ENCODE peak calls at places on chromosomes 5 and 9, in four cellular contexts. One of them, this sample, is unnamed.

GRCh38 chr5:103589416-103590175 is 27.0 kb upstream of the NUDT12 start:
- DNase-seq in GM06990: no peak
- DNase-seq in left ventricle myocardium inferior: no peak
- DNase-seq in bronchial epithelial cell: no peak
- DNase-seq in this sample: no peak

GRCh38 chr9:94507531-94508258 is 47.2 kb upstream of the PCAT7 start:
- DNase-seq in bronchial epithelial cell: no peak
- DNase-seq in left ventricle myocardium inferior: no peak
- DNase-seq in GM06990: no peak
- DNase-seq in this sample: no peak

GRCh38 chr5:132134384-132134783 is 60.8 kb downstream of the CSF2 start:
- DNase-seq in GM06990: no peak
- DNase-seq in bronchial epithelial cell: peak
- DNase-seq in left ventricle myocardium inferior: no peak
- DNase-seq in this sample: peak

GRCh38 chr5:9474241-9475002 is 71.5 kb downstream of the SEMA5A start:
- DNase-seq in GM06990: no peak
- DNase-seq in left ventricle myocardium inferior: no peak
- DNase-seq in bronchial epithelial cell: no peak
- DNase-seq in this sample: no peak

GRCh38 chr5:83720805-83721431 is at the start of gene HAPLN1:
- DNase-seq in GM06990: no peak
- DNase-seq in bronchial epithelial cell: no peak
- DNase-seq in left ventricle myocardium inferior: no peak
- DNase-seq in this sample: no peak

GRCh38 chr5:15533124-15533893 is 33.3 kb downstream of the FBXL7 start:
- DNase-seq in GM06990: no peak
- DNase-seq in bronchial epithelial cell: peak
- DNase-seq in left ventricle myocardium inferior: no peak
- DNase-seq in this sample: no peak

GRCh38 chr9:90803860-90804593 is 2.4 kb downstream of the SYK start:
- DNase-seq in left ventricle myocardium inferior: no peak
- DNase-seq in bronchial epithelial cell: no peak
- DNase-seq in GM06990: no peak
- DNase-seq in this sample: no peak

GRCh38 chr5:170736966-170737365 is 46.6 kb upstream of the GABRP start:
- DNase-seq in GM06990: no peak
- DNase-seq in left ventricle myocardium inferior: no peak
- DNase-seq in bronchial epithelial cell: no peak
- DNase-seq in this sample: no peak

GRCh38 chr5:32312194-32312681 is 501 bp downstream of the MTMR12 start:
- DNase-seq in bronchial epithelial cell: peak
- DNase-seq in GM06990: peak
- DNase-seq in left ventricle myocardium inferior: peak
- DNase-seq in this sample: peak

GRCh38 chr5:180090098-180090768 is 18.7 kb upstream of the RNF130 start:
- DNase-seq in bronchial epithelial cell: peak
- DNase-seq in GM06990: peak
- DNase-seq in left ventricle myocardium inferior: peak
- DNase-seq in this sample: no peak

GRCh38 chr5:95915999-95916686 is 45.5 kb downstream of the ELL2 start:
- DNase-seq in bronchial epithelial cell: no peak
- DNase-seq in GM06990: no peak
- DNase-seq in left ventricle myocardium inferior: no peak
- DNase-seq in this sample: no peak

GRCh38 chr5:26569929-26570258 is 468.5 kb downstream of the CDH9 start:
- DNase-seq in GM06990: no peak
- DNase-seq in bronchial epithelial cell: no peak
- DNase-seq in left ventricle myocardium inferior: no peak
- DNase-seq in this sample: no peak

GRCh38 chr9:134591573-134591981 is 50.0 kb upstream of the COL5A1 start:
- DNase-seq in bronchial epithelial cell: no peak
- DNase-seq in GM06990: no peak
- DNase-seq in left ventricle myocardium inferior: no peak
- DNase-seq in this sample: no peak

GRCh38 chr5:132815454-132815853 is 2.4 kb downstream of the SOWAHA start:
- DNase-seq in GM06990: no peak
- DNase-seq in left ventricle myocardium inferior: no peak
- DNase-seq in bronchial epithelial cell: no peak
- DNase-seq in this sample: peak

GRCh38 chr5:15500326-15500958 is 462 bp downstream of the FBXL7 start:
- DNase-seq in GM06990: peak
- DNase-seq in bronchial epithelial cell: peak
- DNase-seq in left ventricle myocardium inferior: peak
- DNase-seq in this sample: no peak

GRCh38 chr5:33375900-33376299 is 64.9 kb upstream of the TARS1 start:
- DNase-seq in bronchial epithelial cell: no peak
- DNase-seq in left ventricle myocardium inferior: no peak
- DNase-seq in GM06990: no peak
- DNase-seq in this sample: no peak

GRCh38 chr5:33381243-33381642 is 59.5 kb upstream of the TARS1 start:
- DNase-seq in GM06990: no peak
- DNase-seq in bronchial epithelial cell: peak
- DNase-seq in left ventricle myocardium inferior: no peak
- DNase-seq in this sample: no peak

GRCh38 chr5:33379757-33380156 is 61.0 kb upstream of the TARS1 start:
- DNase-seq in GM06990: no peak
- DNase-seq in bronchial epithelial cell: no peak
- DNase-seq in left ventricle myocardium inferior: no peak
- DNase-seq in this sample: peak
- TF ChIP-seq CTCF in GM06990: peak
- TF ChIP-seq CTCF in bronchial epithelial cell: peak
- TF ChIP-seq CTCF in left ventricle myocardium inferior: peak
- TF ChIP-seq CTCF in this sample: peak

GRCh38 chr5:176577312-176578176 is 28.4 kb downstream of the CDHR2 start:
- DNase-seq in bronchial epithelial cell: no peak
- DNase-seq in GM06990: no peak
- DNase-seq in left ventricle myocardium inferior: no peak
- DNase-seq in this sample: no peak

GRCh38 chr5:176575488-176576422 is 26.6 kb downstream of the CDHR2 start:
- DNase-seq in GM06990: no peak
- DNase-seq in bronchial epithelial cell: no peak
- DNase-seq in left ventricle myocardium inferior: no peak
- DNase-seq in this sample: no peak

GRCh38 chr5:176575066-176575465 is 25.9 kb downstream of the CDHR2 start:
- DNase-seq in bronchial epithelial cell: no peak
- DNase-seq in left ventricle myocardium inferior: no peak
- DNase-seq in GM06990: no peak
- DNase-seq in this sample: no peak

GRCh38 chr5:176573564-176574296 is 24.6 kb downstream of the CDHR2 start:
- DNase-seq in bronchial epithelial cell: no peak
- DNase-seq in left ventricle myocardium inferior: peak
- DNase-seq in GM06990: peak
- DNase-seq in this sample: peak

GRCh38 chr5:176574297-176574591 is 25.1 kb downstream of the CDHR2 start:
- DNase-seq in left ventricle myocardium inferior: no peak
- DNase-seq in GM06990: no peak
- DNase-seq in bronchial epithelial cell: no peak
- DNase-seq in this sample: no peak
- TF ChIP-seq CTCF in left ventricle myocardium inferior: peak
- TF ChIP-seq CTCF in GM06990: no peak
- TF ChIP-seq CTCF in bronchial epithelial cell: no peak
- TF ChIP-seq CTCF in this sample: no peak

GRCh38 chr5:18466731-18467130 is 832.5 kb downstream of the TAF11L14 start:
- DNase-seq in bronchial epithelial cell: peak
- DNase-seq in left ventricle myocardium inferior: no peak
- DNase-seq in GM06990: no peak
- DNase-seq in this sample: no peak

DNA sequence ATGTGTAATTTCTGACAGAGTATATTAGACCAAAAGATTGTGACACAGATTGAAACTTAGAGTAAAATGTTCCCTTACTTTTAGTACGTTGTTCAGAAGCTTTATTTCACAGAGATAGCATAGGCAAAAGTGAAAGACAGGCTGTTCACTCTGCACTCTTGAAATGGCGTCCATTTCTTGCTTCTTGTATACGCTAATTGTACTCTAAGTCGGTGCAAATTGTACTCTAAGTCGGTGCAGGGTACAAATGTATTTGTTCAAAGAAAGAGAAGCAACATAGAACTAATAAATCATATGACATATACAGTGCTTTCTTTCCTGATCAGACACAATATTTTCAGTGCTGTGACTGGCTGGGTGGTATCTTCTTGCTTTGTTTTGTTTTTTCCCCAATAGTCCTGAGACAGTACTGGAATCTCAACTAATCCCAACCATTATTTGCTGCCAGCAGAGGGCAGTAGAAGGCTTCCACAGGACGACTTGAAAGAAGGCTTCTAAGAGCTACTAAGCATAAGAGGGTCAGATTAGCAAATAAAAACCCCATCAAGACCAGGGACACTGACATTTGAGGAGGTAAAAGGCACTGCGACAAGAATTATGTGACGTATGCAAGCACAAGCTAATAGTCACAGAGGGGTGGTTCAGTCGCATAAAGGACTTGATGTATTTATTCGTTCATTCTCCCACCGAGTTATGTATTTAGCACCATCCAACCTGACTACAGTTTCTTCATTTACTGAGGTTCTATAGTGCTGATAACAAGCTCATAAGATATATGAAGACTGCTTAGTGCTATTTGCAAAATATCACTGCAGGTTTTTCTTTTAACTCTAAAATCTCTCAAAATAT is 831.8 kb downstream of the TAF11L14 start:
- DNase-seq in left ventricle myocardium inferior: no peak
- DNase-seq in bronchial epithelial cell: peak
- DNase-seq in GM06990: peak
- DNase-seq in this sample: peak
- TF ChIP-seq CTCF in left ventricle myocardium inferior: peak
- TF ChIP-seq CTCF in bronchial epithelial cell: peak
- TF ChIP-seq CTCF in GM06990: peak
- TF ChIP-seq CTCF in this sample: peak

DNA sequence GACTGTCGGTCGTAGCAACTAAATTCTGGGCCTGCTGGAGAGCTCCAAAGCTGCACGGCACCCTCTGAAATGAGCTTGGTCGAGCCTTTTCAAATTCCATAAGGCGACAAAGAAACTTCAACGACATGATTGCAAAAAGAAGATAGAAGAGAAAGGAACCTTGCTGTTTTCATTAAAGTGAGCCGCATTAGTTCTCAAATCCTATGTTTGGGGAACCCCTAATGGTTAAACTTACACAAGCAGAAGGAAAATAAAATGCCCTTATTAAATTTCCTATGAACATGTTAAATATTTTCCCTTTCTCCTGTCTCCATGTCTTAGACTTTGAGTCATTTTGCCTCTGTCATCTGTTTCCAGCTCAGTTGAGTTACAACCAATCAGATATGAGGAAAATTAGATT is 735.7 kb upstream of the WWC1 start:
- DNase-seq in left ventricle myocardium inferior: no peak
- DNase-seq in bronchial epithelial cell: no peak
- DNase-seq in GM06990: no peak
- DNase-seq in this sample: no peak
- TF ChIP-seq CTCF in left ventricle myocardium inferior: no peak
- TF ChIP-seq CTCF in bronchial epithelial cell: no peak
- TF ChIP-seq CTCF in GM06990: no peak
- TF ChIP-seq CTCF in this sample: no peak

DNA sequence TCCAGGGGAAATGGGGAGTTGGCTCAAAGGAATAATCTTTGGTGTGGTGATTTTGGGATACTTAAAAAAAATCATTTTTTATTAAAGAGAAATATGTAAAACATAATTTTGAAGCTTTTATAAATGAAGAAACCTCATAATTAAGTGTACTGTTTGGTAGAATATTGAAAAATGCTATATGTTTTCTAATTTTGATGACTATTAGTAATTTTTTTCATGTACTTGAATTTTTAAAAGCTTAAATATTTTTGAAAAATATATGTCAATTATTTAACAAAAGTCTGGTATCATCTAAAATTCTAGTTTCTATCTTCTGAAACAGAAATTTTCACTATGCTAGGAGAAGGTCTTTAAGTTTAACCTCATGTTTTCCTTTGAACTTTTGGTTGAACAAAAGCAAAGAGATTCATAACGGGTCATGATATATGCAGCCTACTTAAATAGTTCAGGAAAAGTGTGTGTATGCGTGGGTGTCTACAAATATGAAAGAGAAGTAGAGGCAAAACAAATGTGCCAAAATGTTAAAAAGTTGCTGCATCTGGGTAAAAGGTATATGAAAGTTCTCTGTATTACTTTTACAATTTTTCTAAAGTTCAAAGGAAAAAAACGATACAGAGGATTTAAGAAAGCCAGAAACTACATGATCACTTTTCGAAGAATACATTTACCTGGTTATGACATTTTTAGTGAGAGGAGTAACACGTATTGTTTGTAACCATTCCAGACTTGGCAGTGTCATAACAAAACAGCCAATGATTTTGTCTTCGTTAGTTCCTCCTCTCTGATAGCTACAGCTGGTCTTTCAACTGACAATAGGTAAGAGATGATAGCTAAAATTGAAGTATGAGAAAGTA is 117.3 kb upstream of the TNFAIP8 start:
- DNase-seq in bronchial epithelial cell: no peak
- DNase-seq in GM06990: no peak
- DNase-seq in left ventricle myocardium inferior: no peak
- DNase-seq in this sample: no peak
- TF ChIP-seq CTCF in bronchial epithelial cell: no peak
- TF ChIP-seq CTCF in GM06990: no peak
- TF ChIP-seq CTCF in left ventricle myocardium inferior: no peak
- TF ChIP-seq CTCF in this sample: no peak

GRCh38 chr9:121445986-121446385 is 53.7 kb downstream of the GGTA1 start:
- DNase-seq in GM06990: no peak
- DNase-seq in bronchial epithelial cell: no peak
- DNase-seq in left ventricle myocardium inferior: no peak
- DNase-seq in this sample: peak
- TF ChIP-seq CTCF in GM06990: peak
- TF ChIP-seq CTCF in bronchial epithelial cell: peak
- TF ChIP-seq CTCF in left ventricle myocardium inferior: peak
- TF ChIP-seq CTCF in this sample: no peak

GRCh38 chr5:172856336-172856735 is 22.3 kb downstream of the ERGIC1 start:
- DNase-seq in bronchial epithelial cell: no peak
- DNase-seq in GM06990: no peak
- DNase-seq in left ventricle myocardium inferior: no peak
- DNase-seq in this sample: no peak

GRCh38 chr5:172859966-172860365 is 25.9 kb downstream of the ERGIC1 start:
- DNase-seq in GM06990: no peak
- DNase-seq in bronchial epithelial cell: peak
- DNase-seq in left ventricle myocardium inferior: no peak
- DNase-seq in this sample: no peak

GRCh38 chr5:172858511-172858989 is 24.5 kb downstream of the ERGIC1 start:
- DNase-seq in left ventricle myocardium inferior: no peak
- DNase-seq in bronchial epithelial cell: no peak
- DNase-seq in GM06990: no peak
- DNase-seq in this sample: no peak

GRCh38 chr5:172858990-172859811 is 25.1 kb downstream of the ERGIC1 start:
- DNase-seq in left ventricle myocardium inferior: peak
- DNase-seq in bronchial epithelial cell: no peak
- DNase-seq in GM06990: no peak
- DNase-seq in this sample: no peak

GRCh38 chr5:172857982-172858381 is 23.9 kb downstream of the ERGIC1 start:
- DNase-seq in GM06990: no peak
- DNase-seq in bronchial epithelial cell: no peak
- DNase-seq in left ventricle myocardium inferior: no peak
- DNase-seq in this sample: no peak
- TF ChIP-seq CTCF in GM06990: no peak
- TF ChIP-seq CTCF in bronchial epithelial cell: no peak
- TF ChIP-seq CTCF in left ventricle myocardium inferior: no peak
- TF ChIP-seq CTCF in this sample: no peak

DNA sequence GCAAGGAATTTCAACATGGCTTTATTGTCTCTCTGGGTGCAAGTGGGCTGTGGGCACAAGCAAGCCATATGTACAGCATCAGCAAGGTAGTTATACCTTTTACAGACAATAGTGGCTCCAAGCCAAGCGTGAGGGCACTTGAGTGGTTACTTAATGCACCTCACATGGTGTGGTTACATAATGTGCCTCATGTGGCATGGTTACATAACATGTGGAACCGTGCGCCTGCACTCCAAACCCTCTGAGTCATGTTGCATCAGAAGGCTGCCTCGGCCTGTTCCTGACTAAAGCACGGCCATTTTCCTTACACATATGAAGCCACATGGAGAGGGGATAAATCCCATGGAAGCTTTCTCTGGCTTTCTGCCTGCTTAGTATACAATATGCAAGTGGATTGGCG is 150.9 kb downstream of the OSTF1 start:
- DNase-seq in bronchial epithelial cell: peak
- DNase-seq in GM06990: no peak
- DNase-seq in left ventricle myocardium inferior: no peak
- DNase-seq in this sample: peak
- TF ChIP-seq CTCF in bronchial epithelial cell: no peak
- TF ChIP-seq CTCF in GM06990: no peak
- TF ChIP-seq CTCF in left ventricle myocardium inferior: no peak
- TF ChIP-seq CTCF in this sample: no peak